ENCODE peak calls at places on chromosomes 16 and 17, in five cellular contexts. One of them, this sample, is unnamed.

GRCh38 chr16:55543470-55543869 is 23.0 kb upstream of the CAPNS2 start:
- DNase-seq in progenitor cell of endocrine pancreas: no peak
- DNase-seq in GM12865: no peak
- DNase-seq in GM13976: no peak
- DNase-seq in WTC11: no peak
- DNase-seq in this sample: no peak

GRCh38 chr17:64174686-64175456 is 44.9 kb upstream of the ERN1 start:
- DNase-seq in progenitor cell of endocrine pancreas: no peak
- DNase-seq in GM12865: no peak
- DNase-seq in GM13976: no peak
- DNase-seq in WTC11: no peak
- DNase-seq in this sample: peak

GRCh38 chr17:29612094-29612403 is 10.7 kb downstream of the CORO6 start:
- DNase-seq in progenitor cell of endocrine pancreas: no peak
- DNase-seq in GM12865: no peak
- DNase-seq in GM13976: no peak
- DNase-seq in WTC11: no peak
- DNase-seq in this sample: no peak

GRCh38 chr17:48663134-48663924 is 37.2 kb upstream of the HOXB9 start:
- DNase-seq in progenitor cell of endocrine pancreas: no peak
- DNase-seq in GM12865: no peak
- DNase-seq in GM13976: no peak
- DNase-seq in WTC11: no peak
- DNase-seq in this sample: no peak

GRCh38 chr16:53509906-53510703 is 7.1 kb upstream of the AKTIP start:
- DNase-seq in progenitor cell of endocrine pancreas: peak
- DNase-seq in GM12865: peak
- DNase-seq in GM13976: peak
- DNase-seq in WTC11: peak
- DNase-seq in this sample: peak

GRCh38 chr17:45425125-45425983 is 7.3 kb downstream of the ARHGAP27 start:
- DNase-seq in progenitor cell of endocrine pancreas: peak
- DNase-seq in GM12865: no peak
- DNase-seq in GM13976: peak
- DNase-seq in WTC11: peak
- DNase-seq in this sample: peak

GRCh38 chr17:80622170-80622466 is 77.5 kb downstream of the RPTOR start:
- DNase-seq in progenitor cell of endocrine pancreas: no peak
- DNase-seq in GM12865: no peak
- DNase-seq in GM13976: no peak
- DNase-seq in WTC11: no peak
- DNase-seq in this sample: no peak

GRCh38 chr16:46693598-46693997 is 4.1 kb downstream of the ORC6 start:
- DNase-seq in progenitor cell of endocrine pancreas: no peak
- DNase-seq in GM12865: no peak
- DNase-seq in GM13976: no peak
- DNase-seq in WTC11: no peak
- DNase-seq in this sample: no peak

GRCh38 chr17:7634384-7634783 is 4.4 kb downstream of the SHBG start:
- DNase-seq in progenitor cell of endocrine pancreas: peak
- DNase-seq in GM12865: no peak
- DNase-seq in GM13976: peak
- DNase-seq in WTC11: peak
- DNase-seq in this sample: no peak

GRCh38 chr16:46950009-46950408 is 23.5 kb downstream of the DNAJA2 start:
- DNase-seq in progenitor cell of endocrine pancreas: no peak
- DNase-seq in GM12865: no peak
- DNase-seq in GM13976: no peak
- DNase-seq in WTC11: no peak
- DNase-seq in this sample: no peak

GRCh38 chr17:37592291-37592690 is 16.9 kb downstream of the SYNRG start:
- DNase-seq in progenitor cell of endocrine pancreas: no peak
- DNase-seq in GM12865: no peak
- DNase-seq in GM13976: no peak
- DNase-seq in WTC11: no peak
- DNase-seq in this sample: no peak

GRCh38 chr17:66548659-66549311 is 246.4 kb downstream of the PRKCA start:
- DNase-seq in progenitor cell of endocrine pancreas: no peak
- DNase-seq in GM12865: no peak
- DNase-seq in GM13976: no peak
- DNase-seq in WTC11: no peak
- DNase-seq in this sample: no peak

GRCh38 chr16:70804153-70804728 is 3.3 kb upstream of the VAC14 start:
- DNase-seq in progenitor cell of endocrine pancreas: no peak
- DNase-seq in GM12865: no peak
- DNase-seq in GM13976: no peak
- DNase-seq in WTC11: no peak
- DNase-seq in this sample: peak

GRCh38 chr17:35170968-35171771 is 23.0 kb downstream of the SLC35G3 start:
- DNase-seq in progenitor cell of endocrine pancreas: no peak
- DNase-seq in GM12865: peak
- DNase-seq in GM13976: peak
- DNase-seq in WTC11: no peak
- DNase-seq in this sample: no peak

GRCh38 chr16:86520317-86521210 is 10.2 kb downstream of the FOXF1 start:
- DNase-seq in progenitor cell of endocrine pancreas: no peak
- DNase-seq in GM12865: no peak
- DNase-seq in GM13976: no peak
- DNase-seq in WTC11: no peak
- DNase-seq in this sample: no peak

GRCh38 chr17:79888811-79889634 is 49.8 kb upstream of the CBX4 start:
- DNase-seq in progenitor cell of endocrine pancreas: no peak
- DNase-seq in GM12865: no peak
- DNase-seq in GM13976: peak
- DNase-seq in WTC11: no peak
- DNase-seq in this sample: no peak

GRCh38 chr17:17749921-17750320 is 68.7 kb downstream of the RAI1 start:
- DNase-seq in progenitor cell of endocrine pancreas: peak
- DNase-seq in GM12865: peak
- DNase-seq in GM13976: peak
- DNase-seq in WTC11: peak
- DNase-seq in this sample: peak

GRCh38 chr16:12468552-12468951 is 335.1 kb downstream of the CPPED1 start:
- DNase-seq in progenitor cell of endocrine pancreas: no peak
- DNase-seq in GM12865: no peak
- DNase-seq in GM13976: no peak
- DNase-seq in WTC11: peak
- DNase-seq in this sample: no peak

GRCh38 chr17:82009413-82009812 is 13.3 kb downstream of the CENPX start:
- DNase-seq in progenitor cell of endocrine pancreas: no peak
- DNase-seq in GM12865: no peak
- DNase-seq in GM13976: no peak
- DNase-seq in WTC11: no peak
- DNase-seq in this sample: no peak

GRCh38 chr16:74991593-74992403 is 6.9 kb upstream of the WDR59 start:
- DNase-seq in progenitor cell of endocrine pancreas: no peak
- DNase-seq in GM12865: no peak
- DNase-seq in GM13976: no peak
- DNase-seq in WTC11: no peak
- DNase-seq in this sample: no peak

GRCh38 chr16:25886598-25886997 is 194.8 kb downstream of the HS3ST4 start:
- DNase-seq in progenitor cell of endocrine pancreas: no peak
- DNase-seq in GM12865: no peak
- DNase-seq in GM13976: no peak
- DNase-seq in WTC11: no peak
- DNase-seq in this sample: no peak

GRCh38 chr17:83099086-83099540 is 19.7 kb downstream of the METRNL start:
- DNase-seq in progenitor cell of endocrine pancreas: no peak
- DNase-seq in GM12865: no peak
- DNase-seq in GM13976: no peak
- DNase-seq in WTC11: no peak
- DNase-seq in this sample: no peak

GRCh38 chr17:47205419-47205963 is 3.7 kb upstream of the MYL4 start:
- DNase-seq in progenitor cell of endocrine pancreas: no peak
- DNase-seq in GM12865: peak
- DNase-seq in GM13976: peak
- DNase-seq in WTC11: peak
- DNase-seq in this sample: no peak

GRCh38 chr17:50559674-50560184 is 786 bp upstream of the CACNA1G start:
- DNase-seq in progenitor cell of endocrine pancreas: no peak
- DNase-seq in GM12865: peak
- DNase-seq in GM13976: peak
- DNase-seq in WTC11: peak
- DNase-seq in this sample: no peak

GRCh38 chr16:89383095-89384003 is 107.0 kb downstream of the ANKRD11 start:
- DNase-seq in progenitor cell of endocrine pancreas: peak
- DNase-seq in GM12865: no peak
- DNase-seq in GM13976: no peak
- DNase-seq in WTC11: peak
- DNase-seq in this sample: no peak

GRCh38 chr17:16283705-16284104 is 66.7 kb downstream of the PIGL start:
- DNase-seq in progenitor cell of endocrine pancreas: no peak
- DNase-seq in GM12865: no peak
- DNase-seq in GM13976: no peak
- DNase-seq in WTC11: no peak
- DNase-seq in this sample: no peak

This sample was measured in HL-60.